ENCODE peak calls at places on chromosomes 7 and 10, in nine cellular contexts. O is dorsolateral prefrontal cortex, J is mammary epithelial cell, R is heart left ventricle, G is A549, Z is mesendoderm, A is cardiac fibroblast, B is AG04449, U is neural progenitor cell. H is an unnamed sample.

GRCh38 chr10:132066186-132066585 is 440 bp downstream of the JAKMIP3 start:
- DNase-seq in O (no peak), J (peak), R (no peak), G (peak), Z (no peak), A (peak), B (no peak), U (no peak), H (no peak)

GRCh38 chr10:113340255-113340654 is 212.6 kb upstream of the HABP2 start:
- DNase-seq in O (no peak), J (no peak), R (no peak), G (no peak), Z (no peak), A (no peak), B (no peak), U (no peak), H (no peak)

GRCh38 chr10:116044722-116045374 is 228.2 kb downstream of the GFRA1 start:
- DNase-seq in O (no peak), J (no peak), R (peak), G (no peak), Z (no peak), A (no peak), B (no peak), U (no peak), H (peak)

GRCh38 chr7:76428868-76429805 is 4.4 kb downstream of the ZP3 start:
- DNase-seq in O (no peak), J (no peak), R (no peak), G (no peak), Z (peak), A (peak), B (no peak), U (no peak), H (no peak)

GRCh38 chr10:119370972-119371703 is 163.8 kb downstream of the GRK5 start:
- DNase-seq in O (no peak), J (peak), R (peak), G (no peak), Z (no peak), A (peak), B (peak), U (no peak), H (no peak)

GRCh38 chr7:117372073-117372472 is 49.2 kb upstream of the WNT2 start:
- DNase-seq in O (no peak), J (no peak), R (no peak), G (no peak), Z (no peak), A (no peak), B (no peak), U (no peak), H (no peak)

GRCh38 chr7:116497708-116498107 is 1.8 kb upstream of the CAV2 start:
- DNase-seq in O (no peak), J (no peak), R (no peak), G (no peak), Z (no peak), A (no peak), B (no peak), U (no peak), H (no peak)

GRCh38 chr10:63700209-63700934 is 179.2 kb downstream of the REEP3 start:
- DNase-seq in O (no peak), J (peak), R (no peak), G (peak), Z (no peak), A (peak), B (peak), U (no peak), H (peak)

GRCh38 chr10:114271779-114272167 is 32.7 kb downstream of the VWA2 start:
- DNase-seq in O (no peak), J (peak), R (peak), G (peak), Z (no peak), A (peak), B (peak), U (no peak), H (peak)

GRCh38 chr7:72275412-72276070 is 136.6 kb downstream of the CALN1 start:
- DNase-seq in O (no peak), J (no peak), R (no peak), G (no peak), Z (no peak), A (no peak), B (no peak), U (no peak), H (no peak)

GRCh38 chr7:136530831-136531230 is 337.6 kb upstream of the CHRM2 start:
- DNase-seq in O (no peak), J (no peak), R (no peak), G (no peak), Z (no peak), A (no peak), B (no peak), U (no peak), H (no peak)

GRCh38 chr7:110205899-110206298 is 885.0 kb upstream of the LRRN3 start:
- DNase-seq in O (no peak), J (no peak), R (no peak), G (no peak), Z (no peak), A (no peak), B (no peak), U (no peak), H (no peak)

GRCh38 chr10:69783515-69783914 is 18.2 kb upstream of the COL13A1 start:
- DNase-seq in O (no peak), J (no peak), R (no peak), G (no peak), Z (no peak), A (no peak), B (no peak), U (no peak), H (no peak)

GRCh38 chr7:10973942-10974716 is 457 bp downstream of the PHF14 start:
- DNase-seq in O (peak), J (no peak), R (no peak), G (peak), Z (peak), A (peak), B (no peak), U (peak), H (no peak)

GRCh38 chr10:8719971-8720370 is 665.5 kb downstream of the GATA3 start:
- DNase-seq in O (no peak), J (no peak), R (no peak), G (no peak), Z (no peak), A (no peak), B (no peak), U (peak), H (no peak)

GRCh38 chr7:24971333-24972165 is 8.4 kb downstream of the OSBPL3 start:
- DNase-seq in O (no peak), J (peak), R (no peak), G (no peak), Z (peak), A (peak), B (peak), U (no peak), H (no peak)

GRCh38 chr7:68547181-68547580 is 1051.1 kb upstream of the AUTS2 start:
- DNase-seq in O (no peak), J (no peak), R (no peak), G (no peak), Z (no peak), A (no peak), B (peak), U (no peak), H (no peak)

GRCh38 chr7:18458830-18459229 is 36.7 kb upstream of the HDAC9 start:
- DNase-seq in O (no peak), J (peak), R (no peak), G (no peak), Z (no peak), A (no peak), B (no peak), U (no peak), H (no peak)

GRCh38 chr10:6097063-6097462 is 8.2 kb downstream of the RBM17 start:
- DNase-seq in O (no peak), J (no peak), R (no peak), G (no peak), Z (peak), A (no peak), B (no peak), U (no peak), H (no peak)

GRCh38 chr7:45657136-45657889 is 83.1 kb downstream of the ADCY1 start:
- DNase-seq in O (no peak), J (no peak), R (no peak), G (no peak), Z (no peak), A (no peak), B (no peak), U (no peak), H (no peak)

GRCh38 chr10:63430091-63430998 is 35.4 kb downstream of the JMJD1C start:
- DNase-seq in O (no peak), J (peak), R (no peak), G (no peak), Z (peak), A (peak), B (no peak), U (no peak), H (no peak)

GRCh38 chr7:36047254-36047653 is 105.8 kb upstream of the EEPD1 start:
- DNase-seq in O (no peak), J (no peak), R (no peak), G (no peak), Z (peak), A (no peak), B (no peak), U (no peak), H (no peak)

GRCh38 chr7:20268832-20269231 is 51.6 kb upstream of the MACC1 start:
- DNase-seq in O (no peak), J (no peak), R (no peak), G (no peak), Z (no peak), A (no peak), B (no peak), U (no peak), H (no peak)

GRCh38 chr7:65962033-65962432 is 20.0 kb downstream of the GUSB start:
- DNase-seq in O (no peak), J (no peak), R (no peak), G (no peak), Z (no peak), A (no peak), B (no peak), U (no peak), H (peak)

GRCh38 chr7:71746004-71746403 is 614.1 kb downstream of the GALNT17 start:
- DNase-seq in O (no peak), J (no peak), R (no peak), G (no peak), Z (peak), A (no peak), B (no peak), U (peak), H (no peak)

GRCh38 chr7:37673523-37673922 is 10.0 kb upstream of the GPR141 start:
- DNase-seq in O (no peak), J (no peak), R (no peak), G (no peak), Z (no peak), A (no peak), B (no peak), U (no peak), H (no peak)

DNA sequence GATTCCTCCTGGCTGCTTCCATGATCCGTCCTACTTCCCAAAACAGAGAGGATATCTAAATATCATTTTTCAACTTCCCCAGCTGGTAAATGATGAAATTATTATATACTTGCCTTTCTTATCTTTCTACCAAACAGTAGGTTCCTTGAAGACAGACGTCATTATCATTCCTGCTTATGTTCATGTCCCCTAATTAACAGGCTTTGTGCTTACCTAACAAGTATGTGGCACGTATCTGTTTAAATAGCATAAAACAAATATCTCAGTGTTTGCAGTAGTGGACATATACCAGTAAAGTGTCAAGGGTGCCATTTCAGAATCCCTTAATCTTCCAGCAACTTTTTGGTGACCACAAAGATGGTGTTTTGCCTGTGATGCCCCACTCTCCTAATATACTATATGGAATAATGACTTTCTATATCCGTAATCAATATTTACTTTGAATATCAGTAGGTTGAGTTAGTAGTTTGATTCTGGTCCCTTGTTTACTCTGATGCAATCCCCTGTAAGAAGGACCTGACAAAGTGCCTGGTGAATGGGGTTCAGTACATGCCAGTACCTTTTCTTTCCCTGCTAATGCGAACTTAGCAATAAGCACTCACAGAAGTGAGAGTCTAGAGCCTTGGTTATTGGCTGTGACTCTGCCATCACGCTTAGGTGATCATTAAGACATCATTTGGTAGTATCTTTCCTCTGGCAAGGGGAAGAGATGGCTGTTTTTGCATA is 124.4 kb downstream of the ITIH5 start:
- DNase-seq in O (no peak), J (no peak), R (no peak), G (no peak), Z (no peak), A (no peak), B (no peak), U (no peak), H (no peak)
- H3K4me3 ChIP-seq in O (no peak), J (no peak), R (no peak), G (no peak), Z (no peak), A (no peak), B (no peak), U (no peak), H (no peak)

DNA sequence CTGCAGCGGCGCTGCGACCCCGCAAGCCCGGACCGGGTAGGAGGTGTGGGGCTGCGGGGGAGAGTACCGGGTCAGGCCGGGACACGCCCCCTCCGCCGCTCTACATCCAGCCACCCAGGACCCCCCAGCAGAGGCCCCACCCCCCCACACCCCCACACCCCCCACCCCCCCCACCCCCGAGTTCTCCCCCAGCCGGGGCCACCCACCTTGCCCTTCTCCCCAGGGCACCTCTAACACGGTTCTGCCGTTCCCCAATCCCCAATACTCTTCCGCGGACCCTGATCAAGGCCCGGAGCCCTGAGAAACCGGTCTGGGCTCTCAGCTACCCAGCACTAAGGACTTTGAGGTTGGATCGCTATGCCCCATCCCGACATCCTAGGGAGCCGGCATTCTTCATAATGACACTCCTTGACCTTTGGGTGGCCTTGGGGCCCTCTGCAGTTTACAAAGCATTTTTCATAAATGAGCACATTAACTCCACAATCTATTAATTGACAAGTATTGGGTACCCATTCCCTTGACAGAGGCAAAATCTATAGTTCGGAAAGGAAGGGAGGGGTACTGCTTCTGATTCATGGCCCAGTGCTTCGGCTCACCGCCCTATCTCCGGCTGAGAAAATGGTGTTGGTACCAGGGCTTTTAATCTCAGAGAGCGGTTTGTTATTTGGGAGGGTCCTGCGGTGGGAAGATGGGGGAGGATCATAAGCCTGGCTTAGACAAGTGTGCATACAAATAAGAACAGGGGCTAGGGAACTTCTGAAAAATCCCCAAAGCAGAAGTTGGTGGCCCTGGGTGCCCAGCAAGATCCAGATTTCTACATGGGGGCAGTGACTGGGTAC is 3.4 kb downstream of the IMPDH1 start:
- DNase-seq in O (no peak), J (no peak), R (no peak), G (no peak), Z (peak), A (no peak), B (no peak), U (no peak), H (no peak)
- H3K4me3 ChIP-seq in O (peak), J (peak), R (peak), G (peak), Z (no peak), A (no peak), B (peak), U (peak), H (no peak)

GRCh38 chr10:133083422-133084100 is 4.2 kb upstream of the ADGRA1 start:
- DNase-seq in O (no peak), J (no peak), R (no peak), G (no peak), Z (no peak), A (no peak), B (no peak), U (no peak), H (no peak)

GRCh38 chr10:133082685-133083421 is 4.9 kb upstream of the ADGRA1 start:
- DNase-seq in O (no peak), J (no peak), R (no peak), G (no peak), Z (no peak), A (no peak), B (no peak), U (peak), H (no peak)

GRCh38 chr10:133079836-133080682 is 7.7 kb upstream of the ADGRA1 start:
- DNase-seq in O (no peak), J (no peak), R (no peak), G (no peak), Z (peak), A (no peak), B (no peak), U (peak), H (no peak)

GRCh38 chr10:133081636-133082035 is 6.1 kb upstream of the ADGRA1 start:
- DNase-seq in O (no peak), J (no peak), R (no peak), G (no peak), Z (no peak), A (no peak), B (no peak), U (no peak), H (no peak)

GRCh38 chr10:133080683-133081040 is 7.1 kb upstream of the ADGRA1 start:
- DNase-seq in O (no peak), J (no peak), R (no peak), G (no peak), Z (no peak), A (no peak), B (no peak), U (no peak), H (no peak)
- H3K4me3 ChIP-seq in O (no peak), J (no peak), R (no peak), G (no peak), Z (no peak), A (no peak), B (no peak), U (no peak), H (no peak)

DNA sequence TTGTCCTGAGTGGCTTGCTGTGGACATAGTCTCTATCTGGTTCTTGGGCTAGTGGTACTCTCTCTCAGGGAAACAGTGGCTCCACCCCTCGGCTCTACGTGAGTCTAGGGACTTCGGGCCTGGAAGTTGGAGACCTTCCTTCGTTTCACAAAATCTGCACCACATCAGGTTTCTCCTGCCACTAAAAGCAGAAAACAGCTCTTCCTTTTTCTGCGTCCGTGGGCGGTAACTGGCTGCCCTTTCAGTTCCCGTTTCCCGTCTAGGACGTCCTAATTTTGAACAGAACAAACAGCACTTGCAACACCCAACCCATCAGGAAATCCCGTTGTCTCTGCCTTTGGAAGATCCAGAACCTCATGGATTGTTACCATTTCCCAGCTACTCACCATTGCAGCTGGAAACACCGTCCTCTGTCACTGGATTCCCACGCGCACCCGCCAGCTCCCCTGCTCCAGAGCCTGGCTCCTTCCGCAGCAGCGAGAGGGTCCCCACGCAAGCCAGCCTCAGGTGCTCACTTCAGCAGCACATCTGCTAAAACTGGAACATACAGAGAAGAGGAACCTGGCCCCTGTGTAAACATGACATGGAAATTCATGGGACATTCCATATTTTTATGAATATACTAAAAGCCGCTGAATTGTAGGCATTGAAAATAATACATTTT is 311.4 kb upstream of the AKR1E2 start:
- DNase-seq in O (no peak), J (no peak), R (peak), G (no peak), Z (no peak), A (peak), B (no peak), U (no peak), H (peak)
- H3K4me3 ChIP-seq in O (no peak), J (no peak), R (peak), G (no peak), Z (no peak), A (no peak), B (no peak), U (no peak), H (no peak)

GRCh38 chr10:123970207-123970926 is 78.8 kb upstream of the CPXM2 start:
- DNase-seq in O (no peak), J (no peak), R (no peak), G (no peak), Z (no peak), A (no peak), B (no peak), U (peak), H (no peak)
- H3K4me3 ChIP-seq in O (no peak), J (no peak), R (no peak), G (no peak), Z (no peak), A (no peak), B (no peak), U (no peak), H (no peak)

GRCh38 chr7:87154166-87154565 is 1.9 kb downstream of the DMTF1 start:
- DNase-seq in O (no peak), J (no peak), R (no peak), G (no peak), Z (no peak), A (no peak), B (no peak), U (no peak), H (no peak)
- H3K4me3 ChIP-seq in O (peak), J (peak), R (peak), G (peak), Z (peak), A (peak), B (peak), U (peak), H (no peak)

DNA sequence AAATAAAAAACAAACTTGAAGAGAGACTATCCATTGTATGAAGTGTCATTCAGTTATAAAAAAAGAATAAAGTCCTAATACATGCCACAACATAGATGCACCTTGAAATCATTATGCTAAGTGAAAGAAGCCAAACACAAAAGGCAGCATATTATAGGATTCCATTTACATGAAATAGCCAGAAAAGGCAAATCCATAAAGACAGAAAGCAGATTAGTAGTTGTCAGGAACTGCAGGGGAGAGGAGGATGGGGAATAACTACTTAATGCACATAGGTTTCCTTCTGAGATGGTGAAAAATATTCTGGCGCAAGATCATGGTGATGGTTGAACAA is 6.6 kb upstream of the PON1 start:
- DNase-seq in O (no peak), J (no peak), R (no peak), G (no peak), Z (no peak), A (no peak), B (no peak), U (no peak), H (no peak)
- H3K4me3 ChIP-seq in O (peak), J (peak), R (peak), G (peak), Z (no peak), A (no peak), B (no peak), U (no peak), H (no peak)

H was measured in body of pancreas.